ENCODE peak calls at places on chromosomes 12 and 14, in ten cellular contexts. T, Z, V, Y, Q, F, B, L, X and C are unnamed samples.
A peak's percentile ranks its signal among the peaks of the same experiment; 100 is the strongest.

GRCh38 chr12:84077692-84078091 is 834.9 kb downstream of the SLC6A15 start:
- DNase-seq in V (no peak), Q (no peak), X (no peak), L (no peak), Y (no peak), F (no peak), T (peak; percentile 47), B (no peak), Z (no peak), C (no peak)

GRCh38 chr12:131894981-131895639 is 688 bp downstream of the ULK1 start:
- DNase-seq in Y (peak; percentile 31), X (no peak), V (peak; percentile 88), B (peak; percentile 30), F (peak; percentile 57), T (peak; percentile 53), Q (no peak), Z (peak; percentile 65), L (peak; percentile 35), C (peak; percentile 72)

GRCh38 chr12:2083561-2083960 is 30.8 kb downstream of the CACNA1C start:
- DNase-seq in V (no peak), Z (no peak), T (no peak), X (no peak), Y (no peak), F (no peak), B (no peak), L (no peak), Q (no peak), C (no peak)

GRCh38 chr14:85409496-85410210 is 120.3 kb upstream of the FLRT2 start:
- DNase-seq in F (no peak), X (no peak), T (no peak), Y (no peak), Z (no peak), Q (no peak), B (no peak), V (no peak), L (no peak), C (no peak)

GRCh38 chr14:96072746-96073145 is 33.6 kb downstream of the C14orf132 start:
- DNase-seq in Q (no peak), V (no peak), L (no peak), Y (no peak), Z (no peak), B (no peak), X (no peak), F (no peak), T (no peak), C (no peak)

GRCh38 chr12:116524964-116525379 is 34.2 kb upstream of the MAP1LC3B2 start:
- DNase-seq in L (no peak), X (no peak), Y (no peak), Q (no peak), F (no peak), T (no peak), V (no peak), B (no peak), Z (no peak), C (no peak)

GRCh38 chr12:130414381-130414780 is 76.7 kb downstream of the PIWIL1 start:
- DNase-seq in L (no peak), V (no peak), Z (no peak), F (no peak), B (no peak), X (no peak), Q (no peak), T (no peak), Y (no peak), C (no peak)

GRCh38 chr12:100185361-100185894 is 15.2 kb upstream of the ACTR6 start:
- DNase-seq in L (no peak), X (peak; percentile 53), Z (no peak), V (no peak), F (no peak), Q (no peak), B (no peak), Y (no peak), T (peak; percentile 60), C (no peak)

GRCh38 chr14:88518592-88519512 is 36.0 kb downstream of the PTPN21 start:
- DNase-seq in Z (no peak), L (no peak), Q (no peak), T (no peak), Y (no peak), F (no peak), V (no peak), X (no peak), B (no peak), C (no peak)

GRCh38 chr12:59904874-59905521 is 309.2 kb downstream of the SLC16A7 start:
- DNase-seq in T (no peak), B (no peak), V (no peak), L (no peak), X (no peak), F (no peak), Z (no peak), Y (no peak), Q (no peak), C (no peak)

GRCh38 chr14:92579244-92579643 is 65.7 kb downstream of the RIN3 start:
- DNase-seq in X (no peak), F (no peak), B (no peak), Y (no peak), V (no peak), T (no peak), Z (no peak), Q (no peak), L (no peak), C (no peak)

GRCh38 chr14:26765301-26765700 is 167.5 kb upstream of the NOVA1 start:
- DNase-seq in L (no peak), Z (no peak), B (no peak), T (no peak), Y (no peak), Q (no peak), V (no peak), F (no peak), X (no peak), C (no peak)

DNA sequence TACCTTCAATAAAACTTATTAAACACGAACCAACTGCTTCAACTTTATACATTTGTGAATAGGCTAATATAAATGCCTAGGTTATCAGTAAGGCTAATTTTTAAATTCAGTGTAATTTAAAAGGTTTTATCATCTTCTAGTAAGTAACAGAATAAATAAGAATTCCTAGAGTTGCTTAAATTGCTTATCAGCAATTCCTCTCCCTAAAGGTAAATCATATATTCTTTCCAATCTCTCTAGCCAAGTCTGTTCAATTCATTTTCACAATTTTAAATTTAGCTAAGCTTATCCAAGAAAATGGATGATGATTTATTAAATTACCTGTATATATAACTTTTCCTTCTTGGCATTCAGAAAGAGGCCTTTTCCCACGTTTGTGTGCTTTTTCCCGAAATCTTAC is 4.6 kb downstream of the PUS7L start:
- DNase-seq in Z (no peak), Q (no peak), F (no peak), B (no peak), X (no peak), Y (no peak), V (no peak), T (no peak), L (no peak), C (no peak)
- H3K4me3 ChIP-seq in Z (no peak overlapping the region), Q (no peak overlapping the region), F (no peak overlapping the region), B (no peak overlapping the region), X (no peak overlapping the region), Y (no peak overlapping the region), V (no peak overlapping the region), T (no peak overlapping the region), L (peak overlapping the region; percentile 12), C (no peak overlapping the region)

GRCh38 chr12:109590566-109590965 is 17.0 kb downstream of the MVK start:
- DNase-seq in B (no peak), L (no peak), Q (no peak), V (no peak), X (no peak), F (no peak), Y (no peak), Z (no peak), T (no peak), C (no peak)
- TF ChIP-seq EP300 in B (no peak), L (no peak), Q (no peak), V (no peak), X (no peak), F (no peak), Y (no peak), Z (no peak), T (no peak), C (no peak)

DNA sequence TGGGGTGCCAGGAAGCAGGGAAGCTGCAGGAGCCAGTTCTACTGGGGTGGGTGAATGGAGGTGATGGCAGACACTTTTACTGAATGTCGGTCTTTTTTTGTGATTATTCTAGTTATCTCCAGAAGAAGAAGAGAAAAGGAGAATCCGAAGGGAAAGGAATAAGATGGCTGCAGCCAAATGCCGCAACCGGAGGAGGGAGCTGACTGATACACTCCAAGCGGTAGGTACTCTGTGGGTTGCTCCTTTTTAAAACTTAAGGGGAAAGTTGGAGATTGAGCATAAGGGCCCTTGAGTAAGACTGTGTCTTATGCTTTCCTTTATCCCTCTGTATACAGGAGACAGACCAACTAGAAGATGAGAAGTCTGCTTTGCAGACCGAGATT is 1.8 kb downstream of the FOS start:
- DNase-seq in Y (no peak), X (no peak), Z (no peak), V (no peak), L (no peak), Q (no peak), T (no peak), B (no peak), F (no peak), C (peak; percentile 64)
- H3K4me3 ChIP-seq in Y (peak overlapping the region; percentile 56), X (peak overlapping the region; percentile 69), Z (peak overlapping the region; percentile 80), V (peak overlapping the region; percentile 70), L (peak overlapping the region; percentile 71), Q (no peak overlapping the region), T (peak overlapping the region; percentile 82), B (peak overlapping the region; percentile 65), F (peak overlapping the region; percentile 85), C (peak overlapping the region; percentile 57)

DNA sequence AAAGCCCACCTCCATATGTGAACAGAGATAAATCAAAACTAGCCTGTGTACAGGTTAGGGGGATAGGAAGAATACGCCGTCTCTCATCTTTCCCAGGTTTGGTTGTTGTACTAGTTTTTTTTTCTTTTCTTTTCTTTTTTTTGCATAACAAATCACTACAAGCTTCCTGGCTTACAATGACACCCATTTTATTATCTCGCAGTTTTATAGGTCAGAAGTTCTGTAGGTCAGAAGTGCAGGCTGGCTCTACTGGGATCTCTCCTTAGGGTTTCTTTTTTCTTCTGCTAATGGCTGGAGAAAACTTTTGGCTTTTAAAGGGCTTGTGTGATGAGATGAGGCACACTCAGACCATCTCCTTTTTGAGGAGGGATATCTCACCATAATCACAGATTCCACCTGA is 25.7 kb upstream of the CRY1 start:
- DNase-seq in T (no peak), X (no peak), L (no peak), F (no peak), Y (no peak), V (no peak), Z (no peak), B (no peak), Q (no peak), C (no peak)
- TF ChIP-seq EP300 in T (no peak), X (no peak), L (no peak), F (no peak), Y (no peak), V (no peak), Z (no peak), B (no peak), Q (no peak), C (no peak)